ENCODE peak calls at places on chromosomes 16 and 17, in four cellular contexts. O is astrocyte of the spinal cord, U is stomach, J is MG63. S is an unnamed sample.

GRCh38 chr17:15954222-15954621 is 9.3 kb downstream of the ADORA2B start:
- DNase-seq in O (peak; percentile 55), J (peak; percentile 84), U (no peak), S (no peak)

GRCh38 chr16:839643-840408 is 39.3 kb upstream of the GNG13 start:
- DNase-seq in O (no peak), U (no peak), J (no peak), S (no peak)

GRCh38 chr17:1005361-1005946 is 8.5 kb downstream of the TIMM22 start:
- DNase-seq in U (peak; percentile 85), O (peak; percentile 85), J (peak; percentile 66), S (no peak)

GRCh38 chr16:14325921-14326401 is 254.8 kb downstream of the MRTFB start:
- DNase-seq in U (no peak), O (no peak), J (no peak), S (no peak)

GRCh38 chr17:6577686-6578263 is 21.4 kb upstream of the PITPNM3 start:
- DNase-seq in U (no peak), J (no peak), O (no peak), S (no peak)

GRCh38 chr17:15510361-15510760 is 42.9 kb upstream of the CDRT4 start:
- DNase-seq in J (no peak), U (no peak), O (peak; percentile 76), S (no peak)

GRCh38 chr17:39753514-39754160 is 15.9 kb downstream of the GRB7 start:
- DNase-seq in J (peak; percentile 47), O (no peak), U (peak; percentile 67), S (no peak)

GRCh38 chr17:75273968-75274708 is 3.1 kb upstream of the MIF4GD start:
- DNase-seq in U (no peak), J (peak; percentile 73), O (peak; percentile 56), S (no peak)

GRCh38 chr16:28925386-28926228 is 569 bp upstream of the RABEP2 start:
- DNase-seq in U (peak; percentile 62), O (peak; percentile 77), J (peak; percentile 84), S (peak; percentile 89)
- H3K4me3 ChIP-seq in U (peak overlapping the region; percentile 64), O (peak overlapping the region; percentile 78), J (peak overlapping the region; percentile 100), S (peak overlapping the region; percentile 86)

DNA sequence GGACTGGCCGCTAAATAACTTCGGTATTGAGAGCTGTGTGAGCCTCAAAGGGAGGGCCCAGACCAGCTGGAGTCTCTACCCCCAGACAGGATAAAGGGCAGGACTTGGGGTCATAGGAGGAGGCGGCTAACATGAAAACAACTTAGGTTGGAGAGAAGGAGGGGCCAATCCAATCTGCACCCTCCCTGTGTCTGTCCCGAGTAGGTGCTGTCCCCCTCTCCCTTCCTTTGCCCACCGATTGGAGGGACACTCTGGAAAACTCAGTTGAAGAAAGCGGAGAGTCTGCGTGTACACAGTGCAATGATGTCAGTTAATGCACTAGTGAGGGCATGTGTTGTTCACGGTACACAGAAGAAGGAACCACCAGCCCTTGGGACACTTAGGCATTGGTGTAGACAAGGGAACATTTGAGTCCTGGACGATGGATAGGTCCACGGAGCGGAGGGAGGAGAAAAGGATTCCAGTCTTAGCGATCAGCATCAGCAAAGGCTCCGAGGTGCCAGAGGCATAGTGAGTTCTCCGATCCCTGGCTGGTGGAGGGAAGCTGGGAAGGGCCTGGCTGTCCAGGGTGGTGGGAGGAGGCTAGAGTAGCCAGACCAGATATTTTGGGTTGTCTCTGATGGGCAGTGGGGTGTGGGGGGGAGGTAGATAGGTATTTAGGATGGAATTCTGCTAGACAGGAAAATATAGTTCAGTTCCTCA is 761 bp downstream of the NOL3 start:
- DNase-seq in J (no peak), U (no peak), O (no peak), S (no peak)
- H3K4me3 ChIP-seq in J (peak overlapping the region; percentile 44), U (peak overlapping the region; percentile 43), O (peak overlapping the region; percentile 46), S (no peak overlapping the region)

DNA sequence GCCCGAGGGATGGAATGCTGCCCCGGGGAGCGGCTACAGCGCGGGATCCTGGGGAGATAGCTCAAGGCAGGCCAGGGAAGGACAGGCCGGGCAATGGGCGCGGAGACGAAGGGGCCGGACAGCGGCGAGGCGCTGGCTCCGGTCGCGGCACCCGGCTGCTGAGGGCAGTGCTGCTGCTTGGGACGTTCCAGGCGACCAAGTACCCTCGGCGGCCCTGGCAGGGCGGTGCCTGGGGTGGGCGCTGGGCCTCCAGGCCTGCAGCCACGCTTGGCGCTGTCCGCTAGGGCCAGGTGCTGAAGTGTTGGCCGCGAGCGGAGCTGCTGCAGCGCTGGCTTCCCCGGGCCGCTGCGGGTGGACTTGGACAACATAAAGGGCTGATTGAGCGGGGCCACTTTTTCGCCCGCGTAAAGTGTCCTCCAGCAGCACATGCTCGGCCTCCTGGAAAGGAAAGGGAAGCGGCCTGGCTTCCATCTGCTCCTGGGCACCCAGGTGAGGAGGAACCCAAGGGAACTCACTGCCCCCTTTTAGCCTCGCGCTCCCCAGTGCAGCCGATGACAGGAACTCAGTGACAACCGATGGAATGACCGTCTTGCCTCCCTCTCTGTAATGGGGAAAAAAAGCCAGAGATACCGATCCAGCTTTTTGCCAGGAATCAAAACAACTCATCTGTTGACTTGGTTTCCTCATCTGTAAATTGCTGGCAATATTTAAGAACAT is 23.7 kb downstream of the CLEC3A start:
- DNase-seq in O (peak; percentile 66), J (peak; percentile 50), U (peak; percentile 70), S (no peak)
- H3K4me3 ChIP-seq in O (no peak overlapping the region), J (no peak overlapping the region), U (no peak overlapping the region), S (no peak overlapping the region)

DNA sequence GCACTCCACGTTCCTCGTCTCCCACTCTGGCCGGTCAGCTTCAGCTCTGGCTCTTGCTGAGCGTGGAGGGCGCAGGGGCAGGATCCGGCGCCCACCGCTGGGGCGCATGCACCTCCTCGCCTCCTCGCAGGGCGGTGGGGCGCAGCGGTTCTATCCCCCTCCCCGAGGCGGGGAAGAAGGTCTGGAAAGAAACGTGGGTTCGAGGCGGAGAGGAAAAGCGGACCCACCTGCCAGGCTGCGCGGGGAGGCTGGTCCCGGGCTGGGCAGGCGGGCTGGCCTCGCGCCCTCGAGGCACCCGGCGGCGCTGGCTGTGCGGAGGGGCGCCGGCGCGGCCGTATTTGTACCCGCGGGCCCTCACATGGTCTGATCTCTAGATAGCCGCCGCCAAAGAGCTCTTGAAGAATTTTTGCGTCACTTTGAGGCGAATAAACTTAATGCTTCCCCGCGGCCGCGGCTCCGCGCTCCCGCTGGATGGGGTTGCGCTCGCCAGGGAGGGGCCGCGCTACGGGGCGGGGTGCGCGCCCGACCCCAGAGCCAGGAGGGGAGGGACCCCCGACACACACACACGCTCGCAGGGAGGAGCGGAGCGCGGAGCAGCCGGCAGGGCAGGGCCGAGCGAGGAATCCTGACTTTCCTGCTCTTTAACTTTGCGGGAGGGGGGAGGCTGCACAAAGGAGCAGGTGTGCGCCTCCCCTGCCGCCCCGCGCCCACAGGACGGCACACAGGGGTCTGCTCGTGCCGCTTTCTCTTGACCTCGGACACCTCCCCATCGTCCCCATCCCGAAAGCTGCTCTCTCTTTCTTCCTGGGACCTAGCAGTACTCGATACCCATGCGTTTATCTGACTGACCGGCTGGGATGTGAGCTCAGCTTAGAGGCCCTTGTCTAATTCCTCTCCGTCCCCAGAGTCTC is at the start of gene SLC6A4:
- DNase-seq in U (no peak), O (no peak), J (peak; percentile 15), S (no peak)
- H3K4me3 ChIP-seq in U (peak within 1 kb of the TSS; percentile 47), O (peak within 1 kb of the TSS; percentile 34), J (peak within 1 kb of the TSS; percentile 42), S (no peak within 1 kb of the TSS)

GRCh38 chr17:3916825-3917224 is 560 bp upstream of the P2RX1 start:
- DNase-seq in O (no peak), J (no peak), U (no peak), S (no peak)

GRCh38 chr17:3914319-3914685 is 2.0 kb downstream of the P2RX1 start:
- DNase-seq in J (no peak), U (peak; percentile 43), O (no peak), S (no peak)

GRCh38 chr17:3917391-3917931 is 1.2 kb upstream of the P2RX1 start:
- DNase-seq in O (no peak), J (no peak), U (peak; percentile 68), S (no peak)

GRCh38 chr17:3916013-3916696 is at the start of gene P2RX1:
- DNase-seq in O (no peak), J (no peak), U (peak; percentile 60), S (no peak)

DNA sequence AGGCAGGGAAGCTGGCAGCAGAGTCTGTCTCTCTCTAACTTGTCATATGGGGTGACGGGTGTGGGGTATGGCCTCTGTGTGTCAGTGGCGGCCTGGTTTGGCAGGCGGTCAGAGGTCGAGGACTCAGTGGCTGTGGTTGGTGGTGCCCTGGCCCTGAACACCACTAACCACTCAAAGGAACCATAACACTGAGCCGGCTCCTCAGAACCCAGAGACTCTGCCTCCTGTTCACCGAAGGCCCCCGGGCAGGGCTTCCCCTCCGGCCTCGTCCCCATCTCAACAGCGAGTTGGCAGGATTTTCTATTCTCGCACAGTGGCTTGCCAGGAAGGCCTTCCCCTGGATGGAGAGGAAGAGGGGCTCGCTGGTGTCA is 638 bp downstream of the P2RX1 start:
- DNase-seq in O (no peak), J (no peak), U (no peak), S (no peak)
- H3K4me3 ChIP-seq in O (no peak overlapping the region), J (no peak overlapping the region), U (peak overlapping the region; percentile 31), S (no peak overlapping the region)

DNA sequence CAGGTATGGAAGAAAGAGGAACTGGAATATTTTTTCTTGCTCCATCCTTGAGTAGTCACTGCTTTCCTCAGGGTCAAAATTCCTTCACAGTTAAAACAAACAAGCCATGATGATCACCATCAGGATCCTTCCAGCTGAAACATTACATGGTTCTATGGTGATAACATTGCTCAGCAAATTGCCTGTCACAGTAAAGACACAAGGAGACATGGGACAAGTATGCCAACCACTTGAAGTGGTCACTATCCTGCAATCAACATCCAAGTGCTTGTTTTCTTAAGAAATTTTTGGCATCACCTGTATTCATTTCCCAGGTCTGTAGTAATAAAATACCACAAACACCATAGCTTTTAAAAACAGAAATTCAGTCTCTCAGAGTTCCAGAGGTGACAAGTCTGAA is 662.2 kb downstream of the CDH8 start:
- DNase-seq in U (no peak), J (no peak), O (no peak), S (no peak)
- H3K4me3 ChIP-seq in U (no peak overlapping the region), J (no peak overlapping the region), O (no peak overlapping the region), S (no peak overlapping the region)

DNA sequence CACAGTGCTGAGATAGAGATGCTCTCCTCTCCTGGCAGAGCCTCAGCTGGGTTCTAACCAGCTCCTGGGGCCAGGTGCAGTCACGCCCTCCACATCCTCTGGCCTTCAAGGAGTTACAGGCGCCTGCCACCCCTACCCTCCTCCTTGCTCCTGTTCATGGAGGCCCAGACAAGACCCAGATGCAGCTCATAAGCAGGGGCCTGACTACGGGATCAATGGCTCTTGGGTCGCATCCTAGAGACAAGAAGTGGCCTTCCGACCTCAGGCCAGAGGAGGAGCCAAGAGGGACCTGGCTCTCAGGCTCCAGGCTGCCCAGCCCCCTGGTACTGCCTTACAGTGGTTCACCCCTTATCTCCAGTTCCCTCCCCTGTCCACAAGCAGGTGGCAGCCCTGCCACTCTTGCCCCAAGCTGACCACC is 23.0 kb downstream of the ARHGAP27 start:
- DNase-seq in O (no peak), J (no peak), U (no peak), S (no peak)
- H3K4me3 ChIP-seq in O (no peak overlapping the region), J (no peak overlapping the region), U (peak overlapping the region; percentile 46), S (peak overlapping the region; percentile 100)

GRCh38 chr16:27316038-27316680 is 2.4 kb downstream of the IL4R start:
- DNase-seq in O (no peak), J (no peak), U (no peak), S (no peak)
- H3K4me3 ChIP-seq in O (peak overlapping the region; percentile 68), J (peak overlapping the region; percentile 78), U (peak overlapping the region; percentile 71), S (peak overlapping the region; percentile 90)

DNA sequence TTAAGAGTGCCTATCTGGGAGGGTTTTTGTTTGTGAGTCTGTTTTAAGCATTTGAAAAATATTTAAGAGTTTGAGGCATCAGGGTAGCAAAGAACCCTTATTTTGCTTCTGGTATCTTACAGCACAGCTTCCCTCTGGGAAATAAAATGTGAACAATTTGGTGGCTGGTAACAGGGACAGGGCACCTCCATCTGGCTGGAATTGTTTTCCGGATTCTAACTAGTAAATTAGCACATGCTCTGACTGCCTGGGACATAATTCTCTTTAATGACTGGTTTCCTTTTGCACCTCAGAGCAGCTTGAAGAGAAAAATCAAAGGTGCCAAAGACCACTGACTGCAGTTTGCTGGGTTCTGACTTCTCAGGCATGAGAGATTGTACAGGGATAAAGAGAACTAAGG is 469.1 kb downstream of the GRIN2A start:
- DNase-seq in O (no peak), J (no peak), U (no peak), S (no peak)
- H3K4me3 ChIP-seq in O (no peak overlapping the region), J (no peak overlapping the region), U (no peak overlapping the region), S (no peak overlapping the region)